ENCODE peak calls at places on chromosomes 16 and 17, in four cellular contexts. One of them, this sample, is unnamed.

GRCh38 chr17:21125862-21126261 is 902 bp upstream of the DHRS7B start:
- DNase-seq in GM23338: no peak
- DNase-seq in HepG2: no peak
- DNase-seq in endothelial cell of umbilical vein: peak; percentile 18
- DNase-seq in this sample: no peak

GRCh38 chr17:58786586-58787295 is 31.1 kb downstream of the PPM1E start:
- DNase-seq in GM23338: no peak
- DNase-seq in HepG2: no peak
- DNase-seq in endothelial cell of umbilical vein: peak; percentile 46
- DNase-seq in this sample: no peak

GRCh38 chr17:66949501-66949900 is 15.0 kb upstream of the CACNG4 start:
- DNase-seq in GM23338: no peak
- DNase-seq in HepG2: no peak
- DNase-seq in endothelial cell of umbilical vein: no peak
- DNase-seq in this sample: no peak

GRCh38 chr17:39663688-39664580 is 1.2 kb upstream of the TCAP start:
- DNase-seq in GM23338: peak; percentile 85
- DNase-seq in HepG2: peak; percentile 50
- DNase-seq in endothelial cell of umbilical vein: no peak
- DNase-seq in this sample: peak; percentile 67

GRCh38 chr17:17819561-17819995 is 17.2 kb downstream of the SREBF1 start:
- DNase-seq in GM23338: peak; percentile 38
- DNase-seq in HepG2: peak; percentile 78
- DNase-seq in endothelial cell of umbilical vein: peak; percentile 87
- DNase-seq in this sample: peak; percentile 85

GRCh38 chr16:88882358-88883030 is 16.0 kb upstream of the PABPN1L start:
- DNase-seq in GM23338: no peak
- DNase-seq in HepG2: no peak
- DNase-seq in endothelial cell of umbilical vein: no peak
- DNase-seq in this sample: peak; percentile 65

GRCh38 chr16:14289692-14290340 is 218.7 kb downstream of the MRTFB start:
- DNase-seq in GM23338: peak; percentile 86
- DNase-seq in HepG2: peak; percentile 66
- DNase-seq in endothelial cell of umbilical vein: no peak
- DNase-seq in this sample: no peak

GRCh38 chr17:2083613-2084128 is 28.8 kb downstream of the HIC1 start:
- DNase-seq in GM23338: no peak
- DNase-seq in HepG2: peak; percentile 47
- DNase-seq in endothelial cell of umbilical vein: peak; percentile 37
- DNase-seq in this sample: peak; percentile 44

GRCh38 chr16:9977333-9977897 is 204.8 kb downstream of the GRIN2A start:
- DNase-seq in GM23338: no peak
- DNase-seq in HepG2: no peak
- DNase-seq in endothelial cell of umbilical vein: no peak
- DNase-seq in this sample: no peak

GRCh38 chr17:57868775-57869598 is 19.1 kb upstream of the MRPS23 start:
- DNase-seq in GM23338: no peak
- DNase-seq in HepG2: no peak
- DNase-seq in endothelial cell of umbilical vein: no peak
- DNase-seq in this sample: no peak

GRCh38 chr17:72588961-72589360 is 468.1 kb downstream of the SOX9 start:
- DNase-seq in GM23338: no peak
- DNase-seq in HepG2: peak; percentile 67
- DNase-seq in endothelial cell of umbilical vein: no peak
- DNase-seq in this sample: peak; percentile 83

GRCh38 chr16:2048116-2048543 is 345 bp downstream of the TSC2 start:
- DNase-seq in GM23338: no peak
- DNase-seq in HepG2: no peak
- DNase-seq in endothelial cell of umbilical vein: no peak
- DNase-seq in this sample: peak; percentile 41

GRCh38 chr17:17348872-17349723 is 45.9 kb downstream of the NT5M start:
- DNase-seq in GM23338: no peak
- DNase-seq in HepG2: peak; percentile 49
- DNase-seq in endothelial cell of umbilical vein: no peak
- DNase-seq in this sample: no peak

GRCh38 chr17:35170968-35171771 is 23.0 kb downstream of the SLC35G3 start:
- DNase-seq in GM23338: no peak
- DNase-seq in HepG2: no peak
- DNase-seq in endothelial cell of umbilical vein: peak; percentile 53
- DNase-seq in this sample: no peak

GRCh38 chr17:1730345-1731193 is 6.1 kb downstream of the WDR81 start:
- DNase-seq in GM23338: no peak
- DNase-seq in HepG2: no peak
- DNase-seq in endothelial cell of umbilical vein: no peak
- DNase-seq in this sample: peak; percentile 67

GRCh38 chr17:62852195-62852594 is 44.1 kb upstream of the MARCHF10 start:
- DNase-seq in GM23338: no peak
- DNase-seq in HepG2: no peak
- DNase-seq in endothelial cell of umbilical vein: no peak
- DNase-seq in this sample: no peak

GRCh38 chr17:42388381-42389134 is at the start of gene STAT3:
- DNase-seq in GM23338: peak; percentile 100
- DNase-seq in HepG2: peak; percentile 100
- DNase-seq in endothelial cell of umbilical vein: peak; percentile 100
- DNase-seq in this sample: peak; percentile 100

GRCh38 chr17:42389135-42389417 is 834 bp upstream of the STAT3 start:
- DNase-seq in GM23338: no peak
- DNase-seq in HepG2: no peak
- DNase-seq in endothelial cell of umbilical vein: no peak
- DNase-seq in this sample: no peak

GRCh38 chr17:42387221-42387657 is 1.0 kb downstream of the STAT3 start:
- DNase-seq in GM23338: no peak
- DNase-seq in HepG2: peak; percentile 90
- DNase-seq in endothelial cell of umbilical vein: peak; percentile 64
- DNase-seq in this sample: no peak

GRCh38 chr17:42387663-42388380 is 420 bp downstream of the STAT3 start:
- DNase-seq in GM23338: peak; percentile 78
- DNase-seq in HepG2: no peak
- DNase-seq in endothelial cell of umbilical vein: peak; percentile 41
- DNase-seq in this sample: peak; percentile 69

GRCh38 chr17:42386784-42387183 is 1.5 kb downstream of the STAT3 start:
- DNase-seq in GM23338: no peak
- DNase-seq in HepG2: no peak
- DNase-seq in endothelial cell of umbilical vein: no peak
- DNase-seq in this sample: no peak
- H3K27ac ChIP-seq in GM23338: no peak overlapping the region
- H3K27ac ChIP-seq in HepG2: peak overlapping the region; percentile 78
- H3K27ac ChIP-seq in endothelial cell of umbilical vein: no peak overlapping the region
- H3K27ac ChIP-seq in this sample: peak overlapping the region; percentile 99

DNA sequence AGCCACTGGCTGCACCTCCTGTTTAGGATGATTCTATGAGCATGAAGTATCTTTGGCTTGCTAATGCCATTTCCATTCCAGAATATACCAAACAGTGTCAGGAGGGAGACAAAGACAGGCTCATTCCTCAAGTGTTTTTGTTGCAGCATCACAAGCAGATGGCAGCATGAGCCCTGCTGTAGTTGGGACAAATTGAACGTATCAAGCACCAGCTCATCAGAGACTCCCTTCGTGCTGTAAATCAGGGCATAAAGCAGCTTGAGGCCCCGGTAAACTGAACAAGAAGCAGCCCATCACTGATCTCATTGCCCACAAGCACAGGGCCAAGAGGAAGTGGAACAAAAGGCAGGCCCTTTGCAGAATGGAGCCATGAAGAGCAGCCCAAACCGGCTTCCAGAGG is 45.8 kb upstream of the HS3ST3A1 start:
- DNase-seq in GM23338: no peak
- DNase-seq in HepG2: no peak
- DNase-seq in endothelial cell of umbilical vein: no peak
- DNase-seq in this sample: no peak
- TF ChIP-seq CTCF in GM23338: no peak
- TF ChIP-seq CTCF in HepG2: no peak
- TF ChIP-seq CTCF in endothelial cell of umbilical vein: no peak
- TF ChIP-seq CTCF in this sample: no peak

DNA sequence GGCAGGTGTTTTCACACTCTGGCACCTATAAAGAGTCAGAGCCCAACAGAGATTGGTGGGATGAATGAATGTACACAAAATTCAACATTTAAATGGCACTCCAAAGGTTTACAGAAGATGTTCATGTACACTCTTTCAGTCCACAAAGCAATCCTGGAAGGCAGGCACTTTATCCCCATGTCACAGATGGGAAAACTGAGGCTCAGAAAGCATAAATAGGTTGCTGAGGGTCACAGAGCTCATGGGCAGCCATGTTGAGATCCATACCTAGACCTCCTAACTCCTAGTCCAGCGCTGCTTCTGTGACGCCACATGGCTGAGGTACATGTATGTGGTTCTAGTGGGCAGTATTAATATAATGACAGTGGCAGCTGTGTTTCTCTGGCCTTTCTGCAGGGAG is 157.7 kb upstream of the LHX1 start:
- DNase-seq in GM23338: no peak
- DNase-seq in HepG2: no peak
- DNase-seq in endothelial cell of umbilical vein: no peak
- DNase-seq in this sample: no peak
- TF ChIP-seq POLR2AphosphoS5 in GM23338: no peak
- TF ChIP-seq POLR2AphosphoS5 in HepG2: no peak
- TF ChIP-seq POLR2AphosphoS5 in endothelial cell of umbilical vein: no peak
- TF ChIP-seq POLR2AphosphoS5 in this sample: no peak

GRCh38 chr17:64120159-64120558 is 9.8 kb downstream of the ERN1 start:
- DNase-seq in GM23338: no peak
- DNase-seq in HepG2: peak; percentile 81
- DNase-seq in endothelial cell of umbilical vein: no peak
- DNase-seq in this sample: no peak

GRCh38 chr17:64124609-64125008 is 5.3 kb downstream of the ERN1 start:
- DNase-seq in GM23338: no peak
- DNase-seq in HepG2: no peak
- DNase-seq in endothelial cell of umbilical vein: no peak
- DNase-seq in this sample: no peak

GRCh38 chr17:64126918-64127317 is 3.0 kb downstream of the ERN1 start:
- DNase-seq in GM23338: no peak
- DNase-seq in HepG2: no peak
- DNase-seq in endothelial cell of umbilical vein: no peak
- DNase-seq in this sample: no peak

GRCh38 chr17:64125937-64126336 is 4.0 kb downstream of the ERN1 start:
- DNase-seq in GM23338: no peak
- DNase-seq in HepG2: no peak
- DNase-seq in endothelial cell of umbilical vein: no peak
- DNase-seq in this sample: no peak

GRCh38 chr17:64123114-64123513 is 6.8 kb downstream of the ERN1 start:
- DNase-seq in GM23338: no peak
- DNase-seq in HepG2: no peak
- DNase-seq in endothelial cell of umbilical vein: no peak
- DNase-seq in this sample: no peak
- H3K27ac ChIP-seq in GM23338: no peak overlapping the region
- H3K27ac ChIP-seq in HepG2: no peak overlapping the region
- H3K27ac ChIP-seq in endothelial cell of umbilical vein: no peak overlapping the region
- H3K27ac ChIP-seq in this sample: no peak overlapping the region